ENCODE peak calls at places on chromosomes 16 and 17, in nine cellular contexts. One of them, this sample, is unnamed.

GRCh38 chr16:80804451-80805383 is at the start of gene CDYL2:
- DNase-seq in CD4-positive, alpha-beta T cell: peak
- DNase-seq in GM23338: peak
- DNase-seq in GM06990: peak
- DNase-seq in HCT116: no peak
- DNase-seq in OCI-LY7: peak
- DNase-seq in A549: peak
- DNase-seq in cardiac fibroblast: peak
- DNase-seq in astrocyte of the spinal cord: no peak
- DNase-seq in this sample: peak

GRCh38 chr16:17470871-17471744 is at the start of gene XYLT1:
- DNase-seq in OCI-LY7: peak
- DNase-seq in HCT116: no peak
- DNase-seq in astrocyte of the spinal cord: peak
- DNase-seq in cardiac fibroblast: peak
- DNase-seq in CD4-positive, alpha-beta T cell: peak
- DNase-seq in GM23338: peak
- DNase-seq in A549: peak
- DNase-seq in GM06990: no peak
- DNase-seq in this sample: no peak

GRCh38 chr16:80948886-80949502 is 57.7 kb downstream of the CMC2 start:
- DNase-seq in GM23338: peak
- DNase-seq in astrocyte of the spinal cord: peak
- DNase-seq in HCT116: peak
- DNase-seq in CD4-positive, alpha-beta T cell: peak
- DNase-seq in cardiac fibroblast: peak
- DNase-seq in OCI-LY7: peak
- DNase-seq in A549: no peak
- DNase-seq in GM06990: peak
- DNase-seq in this sample: no peak

GRCh38 chr17:9529033-9529748 is 46.4 kb downstream of the STX8 start:
- DNase-seq in GM23338: peak
- DNase-seq in OCI-LY7: peak
- DNase-seq in CD4-positive, alpha-beta T cell: no peak
- DNase-seq in cardiac fibroblast: peak
- DNase-seq in A549: peak
- DNase-seq in HCT116: no peak
- DNase-seq in astrocyte of the spinal cord: peak
- DNase-seq in GM06990: no peak
- DNase-seq in this sample: peak

GRCh38 chr17:10737168-10737622 is 7.4 kb upstream of the TMEM220 start:
- DNase-seq in GM23338: peak
- DNase-seq in GM06990: no peak
- DNase-seq in OCI-LY7: no peak
- DNase-seq in astrocyte of the spinal cord: peak
- DNase-seq in HCT116: peak
- DNase-seq in CD4-positive, alpha-beta T cell: peak
- DNase-seq in cardiac fibroblast: peak
- DNase-seq in A549: peak
- DNase-seq in this sample: peak

GRCh38 chr16:86783626-86784266 is 205.4 kb downstream of the FOXL1 start:
- DNase-seq in cardiac fibroblast: no peak
- DNase-seq in astrocyte of the spinal cord: peak
- DNase-seq in A549: no peak
- DNase-seq in GM06990: no peak
- DNase-seq in HCT116: no peak
- DNase-seq in GM23338: no peak
- DNase-seq in CD4-positive, alpha-beta T cell: no peak
- DNase-seq in OCI-LY7: no peak
- DNase-seq in this sample: no peak

GRCh38 chr17:42413464-42414040 is 9.5 kb downstream of the CAVIN1 start:
- DNase-seq in GM06990: no peak
- DNase-seq in CD4-positive, alpha-beta T cell: no peak
- DNase-seq in cardiac fibroblast: peak
- DNase-seq in A549: no peak
- DNase-seq in HCT116: no peak
- DNase-seq in astrocyte of the spinal cord: no peak
- DNase-seq in OCI-LY7: no peak
- DNase-seq in GM23338: no peak
- DNase-seq in this sample: no peak

GRCh38 chr16:48622456-48623303 is 12.7 kb upstream of the N4BP1 start:
- DNase-seq in OCI-LY7: no peak
- DNase-seq in A549: no peak
- DNase-seq in CD4-positive, alpha-beta T cell: no peak
- DNase-seq in cardiac fibroblast: no peak
- DNase-seq in HCT116: no peak
- DNase-seq in GM23338: no peak
- DNase-seq in astrocyte of the spinal cord: no peak
- DNase-seq in GM06990: no peak
- DNase-seq in this sample: no peak

GRCh38 chr16:24286713-24287405 is 30.7 kb downstream of the CACNG3 start:
- DNase-seq in CD4-positive, alpha-beta T cell: no peak
- DNase-seq in OCI-LY7: no peak
- DNase-seq in GM23338: no peak
- DNase-seq in astrocyte of the spinal cord: no peak
- DNase-seq in GM06990: no peak
- DNase-seq in cardiac fibroblast: no peak
- DNase-seq in HCT116: no peak
- DNase-seq in A549: no peak
- DNase-seq in this sample: no peak

GRCh38 chr16:14497245-14498082 is 132.6 kb downstream of the PARN start:
- DNase-seq in GM06990: no peak
- DNase-seq in CD4-positive, alpha-beta T cell: no peak
- DNase-seq in HCT116: no peak
- DNase-seq in cardiac fibroblast: no peak
- DNase-seq in astrocyte of the spinal cord: no peak
- DNase-seq in OCI-LY7: no peak
- DNase-seq in A549: no peak
- DNase-seq in GM23338: no peak
- DNase-seq in this sample: no peak

GRCh38 chr17:564526-564925 is 150.1 kb downstream of the VPS53 start:
- DNase-seq in CD4-positive, alpha-beta T cell: no peak
- DNase-seq in GM06990: no peak
- DNase-seq in OCI-LY7: no peak
- DNase-seq in GM23338: no peak
- DNase-seq in A549: no peak
- DNase-seq in cardiac fibroblast: no peak
- DNase-seq in astrocyte of the spinal cord: no peak
- DNase-seq in HCT116: no peak
- DNase-seq in this sample: no peak

GRCh38 chr17:562174-562573 is 152.5 kb downstream of the VPS53 start:
- DNase-seq in A549: no peak
- DNase-seq in HCT116: no peak
- DNase-seq in GM23338: no peak
- DNase-seq in cardiac fibroblast: peak
- DNase-seq in GM06990: no peak
- DNase-seq in OCI-LY7: no peak
- DNase-seq in astrocyte of the spinal cord: no peak
- DNase-seq in CD4-positive, alpha-beta T cell: no peak
- DNase-seq in this sample: no peak

GRCh38 chr17:561118-561517 is 153.5 kb downstream of the VPS53 start:
- DNase-seq in GM06990: no peak
- DNase-seq in astrocyte of the spinal cord: peak
- DNase-seq in GM23338: no peak
- DNase-seq in HCT116: no peak
- DNase-seq in OCI-LY7: no peak
- DNase-seq in CD4-positive, alpha-beta T cell: no peak
- DNase-seq in cardiac fibroblast: peak
- DNase-seq in A549: no peak
- DNase-seq in this sample: peak

GRCh38 chr17:563646-564045 is 151.0 kb downstream of the VPS53 start:
- DNase-seq in GM23338: no peak
- DNase-seq in OCI-LY7: no peak
- DNase-seq in CD4-positive, alpha-beta T cell: no peak
- DNase-seq in A549: no peak
- DNase-seq in astrocyte of the spinal cord: no peak
- DNase-seq in GM06990: no peak
- DNase-seq in HCT116: no peak
- DNase-seq in cardiac fibroblast: no peak
- DNase-seq in this sample: no peak

DNA sequence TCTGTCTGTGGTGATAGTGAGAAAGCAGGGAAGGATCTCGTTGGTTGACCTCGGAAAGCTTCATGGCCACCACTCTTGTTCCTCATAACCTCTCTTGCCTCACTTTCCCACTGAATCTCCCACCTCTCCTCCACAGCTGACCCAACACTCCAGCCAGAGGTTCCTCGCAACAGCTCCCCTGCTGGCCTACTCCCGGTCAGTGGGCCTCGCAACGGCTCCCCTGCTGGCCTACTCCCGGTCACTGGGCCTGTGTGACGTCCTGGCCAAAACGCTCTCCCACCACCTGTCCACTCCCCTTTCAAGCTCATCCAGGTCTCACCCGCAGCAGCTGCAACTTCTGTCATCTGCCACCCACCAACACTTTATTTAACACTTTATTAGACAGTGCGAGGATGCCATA is 149.1 kb downstream of the VPS53 start:
- DNase-seq in astrocyte of the spinal cord: no peak
- DNase-seq in GM06990: no peak
- DNase-seq in CD4-positive, alpha-beta T cell: no peak
- DNase-seq in GM23338: peak
- DNase-seq in A549: no peak
- DNase-seq in HCT116: no peak
- DNase-seq in cardiac fibroblast: no peak
- DNase-seq in OCI-LY7: no peak
- DNase-seq in this sample: no peak
- TF ChIP-seq CTCF in astrocyte of the spinal cord: peak
- TF ChIP-seq CTCF in GM06990: no peak
- TF ChIP-seq CTCF in CD4-positive, alpha-beta T cell: no peak
- TF ChIP-seq CTCF in GM23338: peak
- TF ChIP-seq CTCF in A549: peak
- TF ChIP-seq CTCF in HCT116: peak
- TF ChIP-seq CTCF in cardiac fibroblast: peak
- TF ChIP-seq CTCF in OCI-LY7: no peak
- TF ChIP-seq CTCF in this sample: no peak

GRCh38 chr16:720507-720989 is 398 bp upstream of the ANTKMT start:
- DNase-seq in GM06990: peak
- DNase-seq in OCI-LY7: no peak
- DNase-seq in astrocyte of the spinal cord: peak
- DNase-seq in HCT116: no peak
- DNase-seq in GM23338: peak
- DNase-seq in CD4-positive, alpha-beta T cell: no peak
- DNase-seq in A549: peak
- DNase-seq in cardiac fibroblast: peak
- DNase-seq in this sample: peak
- TF ChIP-seq CTCF in GM06990: peak
- TF ChIP-seq CTCF in OCI-LY7: peak
- TF ChIP-seq CTCF in astrocyte of the spinal cord: peak
- TF ChIP-seq CTCF in HCT116: peak
- TF ChIP-seq CTCF in GM23338: peak
- TF ChIP-seq CTCF in CD4-positive, alpha-beta T cell: no peak
- TF ChIP-seq CTCF in A549: peak
- TF ChIP-seq CTCF in cardiac fibroblast: no peak
- TF ChIP-seq CTCF in this sample: peak

DNA sequence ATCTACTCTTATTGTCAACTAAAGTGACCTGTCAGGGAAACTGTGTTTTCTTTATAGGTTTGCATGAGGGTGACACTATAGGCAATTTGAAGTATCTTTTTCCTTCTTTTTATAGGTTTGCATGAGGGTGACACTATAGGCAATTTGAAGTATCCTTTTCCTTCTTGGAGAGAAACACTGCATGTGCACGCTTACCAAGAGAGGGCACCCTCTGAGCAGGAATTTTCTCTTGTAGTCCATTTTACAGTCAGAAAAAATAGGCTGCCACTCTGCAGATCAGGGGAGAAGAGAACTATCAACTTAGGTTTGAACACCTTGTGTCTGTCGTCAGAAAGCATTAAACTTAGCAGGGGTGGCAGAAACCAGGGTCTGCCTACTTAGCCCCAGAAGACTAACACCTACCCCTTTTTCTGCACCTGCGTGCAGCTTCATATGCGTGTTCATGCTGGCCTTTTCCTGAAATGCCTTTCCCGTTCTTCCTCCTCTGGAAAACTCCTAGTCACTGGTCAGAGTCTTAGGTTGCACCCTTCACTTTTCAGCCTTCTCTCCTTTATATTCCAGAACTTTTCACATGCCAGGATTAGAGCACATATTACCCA is 16.4 kb upstream of the SMIM36 start:
- DNase-seq in CD4-positive, alpha-beta T cell: no peak
- DNase-seq in GM23338: peak
- DNase-seq in A549: peak
- DNase-seq in HCT116: peak
- DNase-seq in astrocyte of the spinal cord: peak
- DNase-seq in OCI-LY7: peak
- DNase-seq in cardiac fibroblast: peak
- DNase-seq in GM06990: no peak
- DNase-seq in this sample: peak
- TF ChIP-seq CTCF in CD4-positive, alpha-beta T cell: no peak
- TF ChIP-seq CTCF in GM23338: peak
- TF ChIP-seq CTCF in A549: peak
- TF ChIP-seq CTCF in HCT116: peak
- TF ChIP-seq CTCF in astrocyte of the spinal cord: peak
- TF ChIP-seq CTCF in OCI-LY7: peak
- TF ChIP-seq CTCF in cardiac fibroblast: peak
- TF ChIP-seq CTCF in GM06990: peak
- TF ChIP-seq CTCF in this sample: peak

DNA sequence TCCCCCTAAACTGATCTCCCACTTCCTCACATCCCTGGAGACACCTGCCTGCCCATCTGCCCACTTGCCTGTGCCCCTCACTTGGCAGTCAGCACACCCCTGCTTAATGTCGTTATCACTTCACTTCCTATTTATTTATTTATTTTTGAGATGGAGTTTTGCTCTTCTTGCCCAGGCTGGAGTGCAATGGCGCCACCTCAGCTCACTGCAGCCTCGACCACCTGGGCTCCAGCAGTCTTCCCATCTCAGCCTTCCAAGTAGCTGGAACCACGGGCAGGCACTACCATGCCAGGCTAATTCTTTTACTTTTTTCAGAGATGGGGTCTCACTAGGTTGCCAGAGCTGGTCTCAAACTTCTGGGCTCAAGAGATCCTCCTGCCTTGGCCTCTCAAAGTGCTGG is 23.5 kb upstream of the PHOSPHO1 start:
- DNase-seq in OCI-LY7: no peak
- DNase-seq in A549: no peak
- DNase-seq in GM23338: no peak
- DNase-seq in CD4-positive, alpha-beta T cell: no peak
- DNase-seq in HCT116: no peak
- DNase-seq in GM06990: no peak
- DNase-seq in cardiac fibroblast: no peak
- DNase-seq in astrocyte of the spinal cord: no peak
- DNase-seq in this sample: no peak
- TF ChIP-seq CTCF in OCI-LY7: peak
- TF ChIP-seq CTCF in A549: no peak
- TF ChIP-seq CTCF in GM23338: peak
- TF ChIP-seq CTCF in CD4-positive, alpha-beta T cell: no peak
- TF ChIP-seq CTCF in HCT116: peak
- TF ChIP-seq CTCF in GM06990: no peak
- TF ChIP-seq CTCF in cardiac fibroblast: no peak
- TF ChIP-seq CTCF in astrocyte of the spinal cord: no peak
- TF ChIP-seq CTCF in this sample: no peak